ENCODE peak calls at places on chromosomes 7 and 10, in six cellular contexts. H is tibial nerve, M is body of pancreas, X is sigmoid colon, J is spleen, V is endothelial cell of umbilical vein. I is an unnamed sample.

GRCh38 chr7:55387062-55387965 is 22.2 kb downstream of the LANCL2 start:
- DNase-seq in H (no peak), M (no peak), X (no peak), J (no peak), V (peak; percentile 13), I (no peak)

GRCh38 chr10:111077715-111078504 is 1.1 kb downstream of the ADRA2A start:
- DNase-seq in H (no peak), M (peak; percentile 28), X (no peak), J (no peak), V (peak; percentile 13), I (peak; percentile 29)

GRCh38 chr10:51733061-51733460 is 33.7 kb upstream of the CSTF2T start:
- DNase-seq in H (no peak), M (no peak), X (no peak), J (no peak), V (no peak), I (no peak)

GRCh38 chr10:86260564-86260963 is 106.0 kb downstream of the GRID1 start:
- DNase-seq in H (no peak), M (no peak), X (no peak), J (peak; percentile 32), V (no peak), I (no peak)

GRCh38 chr10:63376560-63377304 is 89.0 kb downstream of the JMJD1C start:
- DNase-seq in H (no peak), M (no peak), X (no peak), J (no peak), V (peak; percentile 37), I (no peak)

GRCh38 chr7:106217089-106217542 is 67.7 kb downstream of the NAMPT start:
- DNase-seq in H (peak; percentile 61), M (peak; percentile 84), X (peak; percentile 83), J (peak; percentile 82), V (peak; percentile 86), I (peak; percentile 81)

GRCh38 chr10:44874176-44874575 is 37.0 kb upstream of the TMEM72 start:
- DNase-seq in H (no peak), M (peak; percentile 61), X (no peak), J (no peak), V (no peak), I (no peak)

GRCh38 chr10:71271626-71272025 is 47.4 kb upstream of the SLC29A3 start:
- DNase-seq in H (no peak), M (no peak), X (no peak), J (no peak), V (peak; percentile 36), I (no peak)

GRCh38 chr7:9869151-9869550 is 1104.5 kb upstream of the PHF14 start:
- DNase-seq in H (no peak), M (no peak), X (no peak), J (no peak), V (no peak), I (no peak)

GRCh38 chr7:152395115-152395514 is 40.7 kb downstream of the KMT2C start:
- DNase-seq in H (no peak), M (no peak), X (no peak), J (no peak), V (no peak), I (no peak)

GRCh38 chr7:156731651-156732050 is 91.1 kb downstream of the RNF32 start:
- DNase-seq in H (no peak), M (no peak), X (no peak), J (no peak), V (no peak), I (no peak)

GRCh38 chr10:12540341-12540781 is 191.0 kb downstream of the CAMK1D start:
- DNase-seq in H (no peak), M (no peak), X (no peak), J (no peak), V (no peak), I (no peak)

GRCh38 chr10:8404721-8405120 is 350.2 kb downstream of the GATA3 start:
- DNase-seq in H (no peak), M (no peak), X (no peak), J (no peak), V (no peak), I (no peak)

GRCh38 chr10:4701016-4701415 is 125.0 kb upstream of the AKR1E2 start:
- DNase-seq in H (no peak), M (no peak), X (no peak), J (no peak), V (peak; percentile 30), I (no peak)

GRCh38 chr7:26065652-26066051 is 86.3 kb upstream of the NFE2L3 start:
- DNase-seq in H (no peak), M (no peak), X (no peak), J (no peak), V (no peak), I (no peak)

GRCh38 chr7:3861941-3862340 is 560.9 kb downstream of the SDK1 start:
- DNase-seq in H (peak; percentile 32), M (peak; percentile 36), X (peak; percentile 67), J (no peak), V (peak; percentile 9), I (no peak)

GRCh38 chr10:80786322-80786721 is 248.6 kb downstream of the SH2D4B start:
- DNase-seq in H (no peak), M (no peak), X (no peak), J (no peak), V (no peak), I (no peak)

DNA sequence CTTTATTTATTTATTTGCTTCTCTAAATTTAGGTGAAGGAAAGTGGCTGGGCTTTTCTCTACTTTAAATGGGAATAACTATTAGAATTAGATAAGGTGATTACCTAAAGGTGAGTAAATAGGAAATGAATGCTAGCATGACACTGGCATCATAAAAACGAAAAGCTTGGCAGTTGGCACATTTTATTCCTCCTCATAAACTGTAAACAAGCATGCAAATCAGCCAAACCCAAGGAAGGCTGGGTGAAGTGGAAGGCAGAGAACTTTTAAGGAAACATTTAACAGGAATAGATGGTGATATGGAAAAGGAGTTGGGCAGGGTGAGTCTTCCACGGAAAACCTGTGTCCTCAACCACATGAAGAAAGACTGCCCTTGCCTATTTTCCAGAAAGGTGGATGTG is 669.1 kb downstream of the KCNMA1 start:
- DNase-seq in H (no peak), M (no peak), X (no peak), J (no peak), V (no peak), I (peak; percentile 21)
- H3K27me3 ChIP-seq in H (no peaks in the 10 kb centered on the region), M (no peaks in the 10 kb centered on the region), X (no peaks in the 10 kb centered on the region), J (no peaks in the 10 kb centered on the region), V (no peaks in the 10 kb centered on the region), I (no peaks in the 10 kb centered on the region)

GRCh38 chr7:121398246-121398645 is 2.1 kb upstream of the FAM3C start:
- DNase-seq in H (no peak), M (peak; percentile 64), X (no peak), J (no peak), V (no peak), I (no peak)
- TF ChIP-seq CTCF in H (no peak), M (peak; percentile 47), X (no peak), J (no peak), V (no peak), I (no peak)

GRCh38 chr7:5695037-5695708 is 86.3 kb downstream of the RNF216 start:
- DNase-seq in H (no peak), M (no peak), X (peak; percentile 90), J (peak; percentile 88), V (no peak), I (peak; percentile 53)

GRCh38 chr7:5692112-5692844 is 89.2 kb downstream of the RNF216 start:
- DNase-seq in H (peak; percentile 89), M (peak; percentile 78), X (peak; percentile 96), J (peak; percentile 79), V (peak; percentile 84), I (peak; percentile 50)

GRCh38 chr7:5694221-5694754 is 87.2 kb downstream of the RNF216 start:
- DNase-seq in H (no peak), M (no peak), X (peak; percentile 88), J (no peak), V (peak; percentile 89), I (no peak)

GRCh38 chr7:5692845-5693278 is 88.6 kb downstream of the RNF216 start:
- DNase-seq in H (no peak), M (no peak), X (no peak), J (no peak), V (peak; percentile 74), I (no peak)

GRCh38 chr7:5693529-5693928 is 87.9 kb downstream of the RNF216 start:
- DNase-seq in H (no peak), M (peak; percentile 56), X (peak; percentile 82), J (peak; percentile 83), V (peak; percentile 50), I (no peak)
- TF ChIP-seq POLR2A in H (no peak), M (no peak), X (no peak), J (no peak), V (no peak), I (no peak)

GRCh38 chr10:123666318-123667291 is at the start of gene GPR26:
- DNase-seq in H (no peak), M (no peak), X (no peak), J (no peak), V (no peak), I (no peak)
- H3K27me3 ChIP-seq in H (no peaks in the 10 kb centered on the region), M (no peaks in the 10 kb centered on the region), X (peaks cover 50% of the 10 kb centered on the region), J (peaks cover 85% of the 10 kb centered on the region), V (no peaks in the 10 kb centered on the region), I (peaks cover 57% of the 10 kb centered on the region)

GRCh38 chr7:84914598-84914997 is 272.3 kb downstream of the SEMA3D start:
- DNase-seq in H (no peak), M (no peak), X (no peak), J (no peak), V (no peak), I (no peak)
- TF ChIP-seq CTCF in H (no peak), M (no peak), X (no peak), J (no peak), V (no peak), I (no peak)

DNA sequence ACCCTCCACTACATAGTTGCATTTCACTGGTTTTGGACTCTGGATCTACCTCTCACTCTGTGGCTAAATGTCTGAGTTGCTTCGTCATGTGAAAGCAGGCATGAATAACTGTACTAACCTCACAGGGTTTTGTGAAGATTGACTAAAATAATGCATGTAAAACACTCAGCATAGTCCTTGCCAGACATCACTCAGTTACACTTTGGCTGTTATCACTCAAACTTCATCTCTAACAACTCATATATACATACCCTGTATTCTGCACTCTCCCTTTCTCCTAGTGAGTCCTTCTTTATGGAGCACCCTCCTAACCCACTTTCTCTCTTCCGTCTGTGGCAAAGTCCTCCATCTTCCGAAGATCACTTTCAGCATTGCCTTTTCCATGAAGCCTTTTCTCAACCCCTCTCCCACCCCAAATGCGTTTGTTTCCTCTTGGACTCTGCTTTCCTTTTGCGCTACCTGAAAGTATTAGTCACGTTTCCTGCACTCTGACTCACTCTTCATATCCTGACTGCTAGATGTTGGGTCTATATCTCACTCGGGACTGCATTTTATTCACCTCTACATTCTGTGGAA is 72.6 kb downstream of the OSBPL3 start:
- DNase-seq in H (no peak), M (no peak), X (no peak), J (no peak), V (peak; percentile 89), I (no peak)
- TF ChIP-seq POLR2A in H (no peak), M (no peak), X (no peak), J (no peak), V (no peak), I (no peak)

DNA sequence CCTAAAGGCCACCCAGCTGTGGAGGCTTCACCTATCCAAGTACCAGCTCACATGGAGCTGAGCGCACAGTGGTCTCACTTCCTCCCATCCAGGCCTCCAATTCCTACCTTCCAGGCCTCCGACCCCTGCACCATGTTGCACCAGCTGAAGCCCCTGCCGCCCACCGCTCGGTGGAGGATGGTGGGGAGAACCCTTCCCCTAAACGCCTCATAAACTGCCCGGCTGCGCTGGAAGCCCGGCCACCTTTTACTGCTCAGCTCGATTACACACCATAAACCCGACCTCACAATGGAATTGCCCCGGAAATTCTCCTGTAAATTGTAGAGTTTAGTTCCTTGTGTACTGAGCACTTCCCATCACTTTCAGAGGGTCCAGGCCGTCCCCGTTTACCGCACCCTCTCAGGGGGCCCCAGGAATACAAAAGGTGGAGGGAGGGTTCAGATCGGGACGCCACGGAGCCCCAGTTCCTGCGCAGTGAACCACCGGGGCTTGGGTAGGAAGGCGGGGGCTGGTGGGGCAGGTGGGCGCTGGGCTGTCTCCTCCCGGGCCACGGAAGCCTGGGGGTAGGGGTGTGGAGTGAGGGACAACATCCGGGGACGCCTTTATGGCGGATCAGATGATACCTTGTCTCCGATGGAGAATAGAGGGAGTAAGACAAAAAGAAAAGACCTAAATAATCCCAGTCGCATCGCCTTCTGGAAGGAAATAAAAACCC is 1.4 kb upstream of the HOXA7 start:
- DNase-seq in H (no peak), M (peak; percentile 0), X (peak; percentile 60), J (no peak), V (no peak), I (peak; percentile 65)
- H3K27me3 ChIP-seq in H (no peaks in the 10 kb centered on the region), M (peaks cover 61% of the 10 kb centered on the region), X (no peaks in the 10 kb centered on the region), J (peaks cover 100% of the 10 kb centered on the region), V (no peaks in the 10 kb centered on the region), I (peaks cover 45% of the 10 kb centered on the region)